ENCODE peak calls at places on chromosomes 6 and 20, in eight cellular contexts. I is SJSA1, L is Panc1, N is AG04450, Q is adipocyte, O is astrocyte of the spinal cord, C is stomach, P is SK-N-MC. W is an unnamed sample.

GRCh38 chr20:35196313-35196712 is 24.4 kb downstream of the PROCR start:
- DNase-seq in N (no peak), O (no peak), L (no peak), C (no peak), P (no peak), Q (peak), I (no peak), W (no peak)

GRCh38 chr6:56807335-56807991 is 147.4 kb upstream of the BEND6 start:
- DNase-seq in Q (peak), C (no peak), N (no peak), I (no peak), O (no peak), P (no peak), L (no peak), W (no peak)

GRCh38 chr6:100633096-100633766 is 168.5 kb upstream of the SIM1 start:
- DNase-seq in I (peak), O (peak), C (no peak), L (peak), N (peak), Q (peak), P (no peak), W (no peak)

GRCh38 chr6:84867521-84867920 is 103.1 kb upstream of the TBX18 start:
- DNase-seq in I (no peak), N (no peak), Q (no peak), P (no peak), C (no peak), O (peak), L (no peak), W (no peak)

GRCh38 chr6:25223421-25224052 is 55.6 kb upstream of the CARMIL1 start:
- DNase-seq in Q (peak), N (peak), C (peak), O (peak), I (peak), L (peak), P (peak), W (peak)

GRCh38 chr20:45910670-45911485 is 1.1 kb downstream of the PLTP start:
- DNase-seq in I (peak), O (peak), Q (peak), P (peak), N (peak), L (no peak), C (peak), W (peak)

GRCh38 chr20:63703471-63703975 is 4.3 kb downstream of the ARFRP1 start:
- DNase-seq in N (no peak), Q (no peak), P (no peak), C (no peak), O (no peak), I (no peak), L (no peak), W (no peak)

GRCh38 chr20:44264287-44264686 is 17.2 kb downstream of the GDAP1L1 start:
- DNase-seq in P (no peak), L (no peak), C (no peak), Q (no peak), I (no peak), O (no peak), N (no peak), W (no peak)

GRCh38 chr20:4592316-4593148 is 129.2 kb upstream of the PRND start:
- DNase-seq in O (peak), Q (peak), C (peak), L (no peak), P (no peak), N (no peak), I (peak), W (no peak)

GRCh38 chr6:155523821-155524238 is 68.2 kb upstream of the NOX3 start:
- DNase-seq in O (peak), P (no peak), L (no peak), N (no peak), Q (no peak), C (no peak), I (no peak), W (no peak)

GRCh38 chr6:37097335-37097734 is 72.6 kb upstream of the PIM1 start:
- DNase-seq in Q (no peak), I (no peak), N (no peak), C (no peak), O (no peak), L (no peak), P (no peak), W (no peak)

GRCh38 chr6:106974337-106974998 is at the start of gene CD24:
- DNase-seq in N (no peak), P (no peak), O (peak), Q (no peak), I (peak), C (peak), L (no peak), W (peak)

GRCh38 chr6:165231581-165232276 is 77.7 kb downstream of the C6orf118 start:
- DNase-seq in O (peak), C (no peak), N (no peak), L (peak), Q (no peak), I (peak), P (no peak), W (no peak)

GRCh38 chr6:110369056-110369455 is 10.9 kb upstream of the METTL24 start:
- DNase-seq in N (no peak), I (no peak), L (no peak), P (no peak), Q (no peak), C (no peak), O (no peak), W (no peak)

GRCh38 chr6:53437557-53438202 is 88.9 kb upstream of the ELOVL5 start:
- DNase-seq in Q (peak), C (no peak), L (peak), N (peak), O (peak), P (peak), I (peak), W (peak)

GRCh38 chr20:59560588-59561227 is 43.6 kb upstream of the PHACTR3 start:
- DNase-seq in P (no peak), L (no peak), O (no peak), Q (peak), C (no peak), N (no peak), I (no peak), W (no peak)

GRCh38 chr6:35969676-35970075 is 48.8 kb upstream of the SRPK1 start:
- DNase-seq in L (no peak), O (no peak), C (no peak), I (no peak), N (no peak), Q (no peak), P (no peak), W (no peak)

GRCh38 chr6:149387787-149388512 is 12.1 kb upstream of the SUMO4 start:
- DNase-seq in O (no peak), N (no peak), L (no peak), P (no peak), I (no peak), C (no peak), Q (no peak), W (peak)

GRCh38 chr20:8331740-8332412 is 199.8 kb downstream of the PLCB1 start:
- DNase-seq in I (no peak), Q (peak), P (no peak), C (no peak), O (peak), N (peak), L (no peak), W (no peak)

GRCh38 chr6:127971945-127972391 is 71.1 kb upstream of the THEMIS start:
- DNase-seq in N (peak), C (no peak), Q (peak), P (no peak), O (peak), L (peak), I (peak), W (no peak)

GRCh38 chr6:142301421-142302391 is at the start of gene ADGRG6:
- DNase-seq in N (no peak), P (no peak), Q (peak), C (peak), O (peak), L (no peak), I (peak), W (peak)

GRCh38 chr6:167917755-167918154 is 79.7 kb upstream of the KIF25 start:
- DNase-seq in I (no peak), O (no peak), C (no peak), Q (no peak), L (no peak), N (no peak), P (no peak), W (no peak)

GRCh38 chr20:57157106-57157691 is 109.2 kb downstream of the BMP7 start:
- DNase-seq in L (no peak), N (no peak), O (no peak), Q (no peak), I (no peak), P (no peak), C (no peak), W (no peak)
- H3K4me3 ChIP-seq in L (no peak), N (no peak), O (no peak), Q (no peak), I (no peak), P (no peak), C (no peak), W (no peak)

DNA sequence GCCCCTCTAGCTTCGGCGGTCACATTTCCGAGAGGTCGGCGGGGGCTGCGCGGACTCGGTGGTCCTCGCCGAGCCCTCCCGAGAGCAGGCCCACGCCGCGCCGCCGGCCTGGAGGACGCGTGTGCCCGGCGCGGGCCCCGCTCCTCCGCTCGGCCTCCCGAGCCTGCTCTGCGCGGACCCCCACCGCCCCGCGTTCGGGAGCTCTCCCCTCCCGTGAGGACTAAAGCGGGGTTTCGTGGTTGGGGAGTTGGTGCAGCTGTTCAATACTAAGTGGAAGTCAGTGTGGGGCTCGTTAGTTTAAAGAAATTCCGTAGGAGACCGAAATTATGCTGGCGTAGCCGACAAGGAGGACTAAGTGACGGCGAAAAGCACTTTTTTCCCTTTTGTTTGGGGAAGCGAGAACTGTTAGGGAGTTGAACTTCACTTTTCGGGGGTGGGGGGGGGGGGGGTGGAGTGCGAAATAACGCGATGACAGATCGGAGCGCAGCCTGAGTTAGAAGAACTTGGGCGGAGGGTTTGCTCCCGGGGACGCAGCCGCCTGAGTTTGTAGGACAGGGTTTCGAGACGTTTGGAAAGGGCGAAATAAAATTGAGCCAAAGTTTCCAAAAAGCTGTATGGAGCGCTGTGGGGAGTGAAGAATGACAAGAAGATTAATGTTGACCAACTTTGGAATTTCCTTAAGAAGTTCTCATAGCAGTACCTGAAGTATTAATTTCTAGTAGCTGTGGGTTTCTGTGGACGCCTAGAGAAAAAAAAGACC is 1.3 kb downstream of the QKI start:
- DNase-seq in P (no peak), N (no peak), I (no peak), L (no peak), C (peak), Q (peak), O (peak), W (peak)
- H3K4me3 ChIP-seq in P (peak), N (peak), I (peak), L (peak), C (peak), Q (peak), O (peak), W (peak)

DNA sequence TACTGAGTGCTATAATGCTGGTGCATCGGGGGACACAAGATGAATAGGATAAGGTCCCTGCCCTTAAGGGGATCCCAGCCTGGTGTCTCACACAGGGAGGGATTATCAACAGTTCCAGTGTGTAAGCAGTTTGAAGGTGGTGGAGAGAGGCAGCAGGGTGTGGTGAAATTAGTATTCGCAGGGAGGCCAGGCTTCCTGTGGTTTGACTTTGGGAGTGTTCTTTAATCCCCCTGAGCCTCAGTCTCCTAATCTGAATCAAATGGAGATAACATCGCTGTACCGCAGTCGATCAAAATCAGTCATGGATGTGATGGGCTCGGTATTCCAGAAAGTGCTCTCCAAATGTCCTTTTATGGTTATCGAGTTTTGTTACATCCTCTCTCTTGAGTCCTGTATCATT is 288.1 kb upstream of the SUPT3H start:
- DNase-seq in I (no peak), N (no peak), O (no peak), L (no peak), P (peak), Q (no peak), C (no peak), W (no peak)
- H3K4me3 ChIP-seq in I (no peak), N (no peak), O (no peak), L (no peak), P (no peak), Q (no peak), C (no peak), W (no peak)

DNA sequence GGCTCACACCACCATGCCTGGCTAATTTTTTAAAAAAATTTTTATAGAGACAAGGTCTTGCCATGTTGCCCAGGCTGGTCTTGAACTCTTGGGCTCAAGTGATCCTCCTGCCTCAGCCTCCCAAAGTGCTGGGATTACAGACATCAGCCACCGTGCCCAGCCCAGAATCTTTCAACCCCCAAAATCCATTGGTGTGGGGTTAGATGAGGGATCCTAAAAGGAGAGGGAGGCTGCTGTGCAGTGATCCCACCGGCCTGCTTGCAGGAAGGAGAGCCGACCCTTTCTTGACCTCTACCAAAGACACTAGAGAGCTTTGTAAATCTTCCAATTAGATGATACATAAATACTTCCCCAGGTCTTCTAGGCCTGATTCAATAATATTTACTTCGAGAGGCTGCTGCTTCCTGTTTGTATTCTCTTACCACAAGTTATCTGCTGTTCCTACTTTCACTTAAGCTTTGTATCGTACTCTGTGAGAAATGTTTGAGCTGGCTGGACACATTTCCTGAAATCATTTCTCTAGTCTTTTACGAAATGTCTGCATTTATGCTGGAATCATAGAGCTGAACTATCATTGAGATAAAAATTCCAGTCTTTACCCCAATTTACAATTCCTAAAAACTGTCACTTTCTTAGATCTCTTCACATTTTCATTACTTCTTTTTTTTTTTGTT is 49.3 kb upstream of the IER3 start:
- DNase-seq in I (no peak), Q (peak), C (no peak), P (no peak), N (peak), O (peak), L (no peak), W (no peak)
- H3K4me3 ChIP-seq in I (no peak), Q (peak), C (no peak), P (no peak), N (no peak), O (no peak), L (peak), W (no peak)

GRCh38 chr6:16239090-16239797 is 857 bp downstream of the GMPR start:
- DNase-seq in N (no peak), P (no peak), C (peak), O (peak), Q (peak), L (no peak), I (no peak), W (peak)

GRCh38 chr6:16238658-16239089 is 287 bp downstream of the GMPR start:
- DNase-seq in Q (no peak), N (no peak), L (no peak), C (no peak), O (no peak), P (no peak), I (no peak), W (no peak)

GRCh38 chr6:16240618-16241320 is 2.4 kb downstream of the GMPR start:
- DNase-seq in Q (peak), L (no peak), P (no peak), I (no peak), C (no peak), O (no peak), N (no peak), W (no peak)

GRCh38 chr6:16241321-16241689 is 2.9 kb downstream of the GMPR start:
- DNase-seq in Q (no peak), O (no peak), I (no peak), L (no peak), N (no peak), C (no peak), P (no peak), W (no peak)

GRCh38 chr6:16239798-16240123 is 1.4 kb downstream of the GMPR start:
- DNase-seq in I (peak), O (no peak), Q (no peak), C (no peak), L (no peak), P (no peak), N (no peak), W (no peak)
- H3K4me3 ChIP-seq in I (peak), O (peak), Q (no peak), C (peak), L (peak), P (no peak), N (peak), W (peak)

GRCh38 chr6:14862845-14863244 is 383.0 kb upstream of the JARID2 start:
- DNase-seq in I (no peak), N (no peak), C (no peak), L (no peak), Q (no peak), P (no peak), O (no peak), W (no peak)
- H3K4me3 ChIP-seq in I (no peak), N (no peak), C (no peak), L (no peak), Q (no peak), P (no peak), O (no peak), W (no peak)

DNA sequence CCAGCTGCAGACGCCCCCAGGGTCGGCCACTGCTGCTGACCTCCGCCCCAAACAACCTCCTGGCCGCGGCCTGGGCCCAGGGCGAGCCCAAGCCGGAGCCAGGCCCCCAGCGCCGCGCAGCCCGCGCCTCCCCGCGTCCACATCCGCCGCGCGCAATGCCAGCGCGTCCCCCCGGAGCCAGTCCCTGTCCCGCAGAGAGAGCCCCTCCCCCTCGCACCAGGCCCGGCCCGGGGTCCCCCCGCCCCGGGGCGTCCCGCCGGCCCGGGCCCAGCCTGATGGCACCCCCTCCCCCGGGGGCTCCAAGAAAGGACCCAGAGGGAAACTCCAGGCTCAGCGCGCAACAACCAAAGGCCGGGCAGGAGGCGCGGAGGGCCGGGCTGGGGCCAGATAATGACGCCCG is 13.1 kb upstream of the SLC22A7 start:
- DNase-seq in P (no peak), O (no peak), I (no peak), L (no peak), C (no peak), Q (no peak), N (no peak), W (no peak)
- H3K4me3 ChIP-seq in P (no peak), O (no peak), I (no peak), L (peak), C (no peak), Q (no peak), N (no peak), W (peak)

GRCh38 chr6:124057448-124057847 is 253.8 kb downstream of the NKAIN2 start:
- DNase-seq in I (no peak), P (no peak), C (no peak), Q (no peak), N (no peak), O (no peak), L (no peak), W (no peak)
- H3K4me3 ChIP-seq in I (no peak), P (no peak), C (no peak), Q (no peak), N (no peak), O (no peak), L (no peak), W (no peak)

DNA sequence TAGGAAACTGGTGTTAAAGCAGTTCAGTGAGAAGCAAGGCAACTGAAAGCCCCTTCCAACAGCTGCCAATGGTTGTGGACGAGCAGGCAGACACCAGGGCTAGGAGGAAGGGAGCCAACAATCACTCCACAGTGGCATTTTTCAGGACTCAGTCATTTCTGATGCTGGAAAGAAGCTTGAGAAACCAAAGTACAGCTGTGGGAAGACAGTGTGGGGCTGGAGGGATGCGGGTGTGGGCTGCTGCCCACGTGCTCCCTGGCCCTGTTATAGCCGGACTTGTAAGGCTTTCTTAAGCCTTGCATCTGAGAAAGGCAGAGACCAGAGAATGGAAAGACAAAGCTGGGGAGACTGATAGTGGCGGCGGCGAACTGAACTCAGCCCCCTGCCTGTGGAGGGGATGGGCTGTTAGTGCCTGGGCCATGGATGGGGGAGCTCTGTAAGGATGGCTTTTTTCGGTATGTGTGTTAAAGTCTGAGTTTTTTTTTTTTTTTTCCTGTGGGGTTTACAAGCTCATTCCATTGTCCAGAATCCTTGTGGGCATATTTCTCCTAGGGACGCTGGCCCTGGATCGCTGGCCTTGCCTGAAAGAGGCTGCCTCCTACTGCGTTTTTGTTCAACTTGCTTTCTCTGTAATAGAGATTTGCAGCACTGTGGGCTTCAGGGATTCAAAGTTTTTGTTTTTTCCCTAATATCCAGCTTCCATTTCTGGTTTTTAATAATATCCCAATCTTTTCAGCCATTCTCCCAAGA is 91.7 kb downstream of the GJA10 start:
- DNase-seq in N (peak), L (no peak), C (no peak), Q (peak), O (peak), I (peak), P (no peak), W (no peak)
- H3K4me3 ChIP-seq in N (peak), L (no peak), C (no peak), Q (peak), O (no peak), I (no peak), P (no peak), W (no peak)

W was measured in prostate gland.